ENCODE peak calls at places on chromosomes 5 and 9, in four cellular contexts. One of them, this sample, is unnamed.

GRCh38 chr5:85049020-85049419 is 664.3 kb upstream of the EDIL3 start:
- DNase-seq in ELR: peak
- DNase-seq in pulmonary artery endothelial cell: no peak
- DNase-seq in heart right ventricle: no peak
- DNase-seq in this sample: peak

GRCh38 chr9:133472277-133472645 is 6.6 kb downstream of the SLC2A6 start:
- DNase-seq in ELR: no peak
- DNase-seq in pulmonary artery endothelial cell: no peak
- DNase-seq in heart right ventricle: no peak
- DNase-seq in this sample: peak

GRCh38 chr9:133534346-133535284 is at the start of gene ADAMTSL2:
- DNase-seq in ELR: peak
- DNase-seq in pulmonary artery endothelial cell: no peak
- DNase-seq in heart right ventricle: peak
- DNase-seq in this sample: peak

GRCh38 chr5:6772886-6773285 is 59.7 kb downstream of the TENT4A start:
- DNase-seq in ELR: no peak
- DNase-seq in pulmonary artery endothelial cell: no peak
- DNase-seq in heart right ventricle: no peak
- DNase-seq in this sample: no peak

GRCh38 chr9:21504113-21504512 is 22.0 kb upstream of the IFNE start:
- DNase-seq in ELR: no peak
- DNase-seq in pulmonary artery endothelial cell: no peak
- DNase-seq in heart right ventricle: no peak
- DNase-seq in this sample: no peak

GRCh38 chr9:132049900-132050299 is 29.8 kb downstream of the MED27 start:
- DNase-seq in ELR: no peak
- DNase-seq in pulmonary artery endothelial cell: no peak
- DNase-seq in heart right ventricle: no peak
- DNase-seq in this sample: no peak

GRCh38 chr5:111134080-111134479 is 41.9 kb downstream of the WDR36 start:
- DNase-seq in ELR: peak
- DNase-seq in pulmonary artery endothelial cell: no peak
- DNase-seq in heart right ventricle: no peak
- DNase-seq in this sample: no peak

GRCh38 chr5:116076496-116076895 is 8.3 kb upstream of the COMMD10 start:
- DNase-seq in ELR: no peak
- DNase-seq in pulmonary artery endothelial cell: no peak
- DNase-seq in heart right ventricle: no peak
- DNase-seq in this sample: no peak

GRCh38 chr9:34976441-34976840 is 13.1 kb upstream of the DNAJB5 start:
- DNase-seq in ELR: no peak
- DNase-seq in pulmonary artery endothelial cell: no peak
- DNase-seq in heart right ventricle: no peak
- DNase-seq in this sample: no peak

GRCh38 chr5:157390179-157390923 is 69.7 kb upstream of the NIPAL4 start:
- DNase-seq in ELR: peak
- DNase-seq in pulmonary artery endothelial cell: no peak
- DNase-seq in heart right ventricle: no peak
- DNase-seq in this sample: no peak

GRCh38 chr5:55747778-55748318 is 10.0 kb downstream of the DDX4 start:
- DNase-seq in ELR: no peak
- DNase-seq in pulmonary artery endothelial cell: no peak
- DNase-seq in heart right ventricle: no peak
- DNase-seq in this sample: no peak

This sample was measured in BE2C.